ENCODE peak calls at places on chromosome 17, in seven cellular contexts. V, B, C, Q, A, L and M are unnamed samples.

GRCh38 chr17:64067642-64068041 is 47.2 kb upstream of the ICAM2 start:
- DNase-seq in V (no peak), B (no peak), C (no peak), Q (no peak), A (no peak), L (no peak), M (no peak)

GRCh38 chr17:77708936-77709335 is 249.6 kb upstream of the TNRC6C start:
- DNase-seq in V (no peak), B (no peak), C (no peak), Q (no peak), A (no peak), L (no peak), M (no peak)

GRCh38 chr17:42554250-42555121 is 1.8 kb downstream of the HSD17B1 start:
- DNase-seq in V (peak; percentile 93), B (peak; percentile 95), C (peak; percentile 86), Q (peak; percentile 63), A (peak; percentile 77), L (peak; percentile 82), M (peak; percentile 92)

GRCh38 chr17:78174870-78175642 is 6.7 kb downstream of the SYNGR2 start:
- DNase-seq in V (peak; percentile 48), B (peak; percentile 33), C (no peak), Q (no peak), A (no peak), L (no peak), M (no peak)

GRCh38 chr17:14297161-14297851 is 3.6 kb upstream of the HS3ST3B1 start:
- DNase-seq in V (peak; percentile 37), B (peak; percentile 86), C (peak; percentile 56), Q (peak; percentile 84), A (no peak), L (peak; percentile 57), M (peak; percentile 86)

GRCh38 chr17:18921912-18922451 is 30.0 kb upstream of the SLC5A10 start:
- DNase-seq in V (no peak), B (no peak), C (no peak), Q (no peak), A (peak; percentile 82), L (no peak), M (no peak)

GRCh38 chr17:31490991-31491793 is 99.7 kb downstream of the RAB11FIP4 start:
- DNase-seq in V (no peak), B (no peak), C (no peak), Q (no peak), A (no peak), L (no peak), M (peak; percentile 82)

GRCh38 chr17:56708220-56708567 is 114.7 kb downstream of the NOG start:
- DNase-seq in V (no peak), B (peak; percentile 43), C (no peak), Q (peak; percentile 40), A (no peak), L (no peak), M (no peak)